ENCODE peak calls at places on chromosomes 16 and 17, in five cellular contexts. Q, Y, N, J and P are unnamed samples.

GRCh38 chr17:44961921-44962350 is 6.2 kb downstream of the C1QL1 start:
- DNase-seq in Q (no peak), Y (no peak), N (no peak), J (no peak), P (no peak)

GRCh38 chr16:64865037-64865696 is 256.7 kb downstream of the CDH11 start:
- DNase-seq in Q (no peak), Y (no peak), N (no peak), J (no peak), P (no peak)

GRCh38 chr16:11410382-11411058 is 65.3 kb downstream of the RMI2 start:
- DNase-seq in Q (no peak), Y (no peak), N (no peak), J (no peak), P (no peak)

GRCh38 chr17:27241346-27241946 is 52.5 kb upstream of the WSB1 start:
- DNase-seq in Q (no peak), Y (no peak), N (no peak), J (peak), P (peak)

GRCh38 chr16:75754126-75754525 is 27.8 kb upstream of the CPHXL start:
- DNase-seq in Q (no peak), Y (no peak), N (no peak), J (peak), P (no peak)

GRCh38 chr16:6207124-6207523 is 1109.5 kb upstream of the EEF2KMT start:
- DNase-seq in Q (no peak), Y (no peak), N (no peak), J (no peak), P (no peak)

GRCh38 chr16:84778720-84779119 is 41.1 kb upstream of the CRISPLD2 start:
- DNase-seq in Q (no peak), Y (no peak), N (no peak), J (no peak), P (no peak)

GRCh38 chr17:75048396-75048933 is 1.4 kb downstream of the KCTD2 start:
- DNase-seq in Q (no peak), Y (no peak), N (no peak), J (peak), P (no peak)

GRCh38 chr17:17822189-17822978 is 14.4 kb downstream of the SREBF1 start:
- DNase-seq in Q (peak), Y (no peak), N (no peak), J (peak), P (peak)

GRCh38 chr17:43915561-43915960 is 8.2 kb upstream of the MPP2 start:
- DNase-seq in Q (no peak), Y (no peak), N (no peak), J (no peak), P (no peak)

GRCh38 chr17:27357236-27357635 is 63.3 kb downstream of the WSB1 start:
- DNase-seq in Q (no peak), Y (no peak), N (no peak), J (no peak), P (no peak)

GRCh38 chr17:56499799-56500388 is 93.6 kb upstream of the NOG start:
- DNase-seq in Q (no peak), Y (peak), N (peak), J (peak), P (peak)

GRCh38 chr16:51268237-51268636 is 117.2 kb upstream of the SALL1 start:
- DNase-seq in Q (no peak), Y (no peak), N (no peak), J (no peak), P (no peak)

GRCh38 chr16:85240982-85241924 is 129.0 kb upstream of the CIBAR2 start:
- DNase-seq in Q (no peak), Y (no peak), N (no peak), J (peak), P (no peak)

GRCh38 chr17:60823520-60823919 is 145.9 kb downstream of the BCAS3 start:
- DNase-seq in Q (no peak), Y (no peak), N (no peak), J (no peak), P (no peak)

GRCh38 chr17:71023631-71024030 is 854.3 kb downstream of the KCNJ2 start:
- DNase-seq in Q (no peak), Y (no peak), N (no peak), J (peak), P (no peak)

GRCh38 chr17:4161179-4161559 is 18.2 kb downstream of the CYB5D2 start:
- DNase-seq in Q (peak), Y (peak), N (no peak), J (peak), P (peak)

GRCh38 chr17:31549525-31550388 is 158.3 kb downstream of the RAB11FIP4 start:
- DNase-seq in Q (peak), Y (peak), N (peak), J (peak), P (peak)

GRCh38 chr16:4648917-4649316 is 24.3 kb downstream of the MGRN1 start:
- DNase-seq in Q (no peak), Y (no peak), N (peak), J (no peak), P (no peak)

GRCh38 chr17:39608601-39609000 is 881 bp upstream of the NEUROD2 start:
- DNase-seq in Q (no peak), Y (no peak), N (no peak), J (no peak), P (no peak)

GRCh38 chr17:38315497-38315896 is 18.5 kb downstream of the MRPL45 start:
- DNase-seq in Q (no peak), Y (no peak), N (no peak), J (no peak), P (no peak)

GRCh38 chr17:77670125-77670524 is 288.4 kb upstream of the TNRC6C start:
- DNase-seq in Q (no peak), Y (no peak), N (no peak), J (no peak), P (no peak)

GRCh38 chr17:28889996-28890395 is 7.5 kb downstream of the FLOT2 start:
- DNase-seq in Q (no peak), Y (no peak), N (no peak), J (no peak), P (no peak)

GRCh38 chr16:48950184-48950583 is 331.5 kb downstream of the CBLN1 start:
- DNase-seq in Q (peak), Y (no peak), N (no peak), J (peak), P (no peak)

GRCh38 chr16:51989637-51990230 is 557.2 kb downstream of the TOX3 start:
- DNase-seq in Q (no peak), Y (no peak), N (no peak), J (no peak), P (no peak)

GRCh38 chr17:78120971-78121800 is 7.4 kb downstream of the TMC6 start:
- DNase-seq in Q (no peak), Y (no peak), N (peak), J (no peak), P (no peak)

GRCh38 chr17:82006468-82007227 is 16.0 kb downstream of the CENPX start:
- DNase-seq in Q (no peak), Y (no peak), N (no peak), J (peak), P (peak)

GRCh38 chr16:1152123-1152638 is 725 bp upstream of the CACNA1H start:
- DNase-seq in Q (no peak), Y (no peak), N (peak), J (no peak), P (no peak)

GRCh38 chr16:46743232-46743719 is 4.9 kb downstream of the MYLK3 start:
- DNase-seq in Q (peak), Y (no peak), N (no peak), J (peak), P (no peak)

GRCh38 chr17:7667616-7668406 is 17.1 kb downstream of the ATP1B2 start:
- DNase-seq in Q (no peak), Y (no peak), N (no peak), J (no peak), P (no peak)

GRCh38 chr17:48970224-48970623 is 1.8 kb upstream of the GIP start:
- DNase-seq in Q (no peak), Y (no peak), N (no peak), J (no peak), P (peak)

GRCh38 chr17:50501054-50501453 is 7.2 kb upstream of the MYCBPAP start:
- DNase-seq in Q (no peak), Y (peak), N (peak), J (peak), P (no peak)